ENCODE peak calls at places on chromosomes 16 and 17, in four cellular contexts. One of them, this sample, is unnamed.

GRCh38 chr17:14575349-14575966 is 274.6 kb downstream of the HS3ST3B1 start:
- DNase-seq in heart right ventricle: no peak
- DNase-seq in heart left ventricle: no peak
- DNase-seq in left ventricle myocardium inferior: no peak
- DNase-seq in this sample: no peak

GRCh38 chr17:19706791-19707727 is 9.3 kb downstream of the SLC47A2 start:
- DNase-seq in heart right ventricle: no peak
- DNase-seq in heart left ventricle: no peak
- DNase-seq in left ventricle myocardium inferior: no peak
- DNase-seq in this sample: no peak

GRCh38 chr16:70661918-70662641 is 15.7 kb downstream of the IL34 start:
- DNase-seq in heart right ventricle: no peak
- DNase-seq in heart left ventricle: peak
- DNase-seq in left ventricle myocardium inferior: no peak
- DNase-seq in this sample: no peak

GRCh38 chr16:1706386-1707192 is 594 bp downstream of the MAPK8IP3 start:
- DNase-seq in heart right ventricle: no peak
- DNase-seq in heart left ventricle: no peak
- DNase-seq in left ventricle myocardium inferior: no peak
- DNase-seq in this sample: no peak

GRCh38 chr17:41782142-41782541 is 4.4 kb downstream of the JUP start:
- DNase-seq in heart right ventricle: peak
- DNase-seq in heart left ventricle: peak
- DNase-seq in left ventricle myocardium inferior: peak
- DNase-seq in this sample: no peak

GRCh38 chr17:21268596-21269188 is 15.5 kb upstream of the NATD1 start:
- DNase-seq in heart right ventricle: no peak
- DNase-seq in heart left ventricle: no peak
- DNase-seq in left ventricle myocardium inferior: no peak
- DNase-seq in this sample: no peak

GRCh38 chr17:31585280-31585630 is 193.8 kb downstream of the RAB11FIP4 start:
- DNase-seq in heart right ventricle: no peak
- DNase-seq in heart left ventricle: no peak
- DNase-seq in left ventricle myocardium inferior: no peak
- DNase-seq in this sample: no peak

GRCh38 chr16:80909720-80910119 is 97.0 kb downstream of the CMC2 start:
- DNase-seq in heart right ventricle: no peak
- DNase-seq in heart left ventricle: no peak
- DNase-seq in left ventricle myocardium inferior: no peak
- DNase-seq in this sample: no peak

GRCh38 chr16:7722761-7723160 is 390.1 kb downstream of the RBFOX1 start:
- DNase-seq in heart right ventricle: no peak
- DNase-seq in heart left ventricle: no peak
- DNase-seq in left ventricle myocardium inferior: no peak
- DNase-seq in this sample: no peak

GRCh38 chr17:82804442-82805191 is 35.2 kb downstream of the ZNF750 start:
- DNase-seq in heart right ventricle: peak
- DNase-seq in heart left ventricle: peak
- DNase-seq in left ventricle myocardium inferior: peak
- DNase-seq in this sample: no peak

GRCh38 chr16:89525146-89525913 is 17.1 kb downstream of the SPG7 start:
- DNase-seq in heart right ventricle: peak
- DNase-seq in heart left ventricle: peak
- DNase-seq in left ventricle myocardium inferior: peak
- DNase-seq in this sample: no peak

GRCh38 chr16:50056226-50056625 is 9.5 kb upstream of the HEATR3 start:
- DNase-seq in heart right ventricle: no peak
- DNase-seq in heart left ventricle: no peak
- DNase-seq in left ventricle myocardium inferior: no peak
- DNase-seq in this sample: no peak

GRCh38 chr16:88703486-88704309 is 2.5 kb downstream of the RNF166 start:
- DNase-seq in heart right ventricle: peak
- DNase-seq in heart left ventricle: peak
- DNase-seq in left ventricle myocardium inferior: peak
- DNase-seq in this sample: peak

GRCh38 chr17:48486557-48486956 is 44.3 kb downstream of the HOXB1 start:
- DNase-seq in heart right ventricle: no peak
- DNase-seq in heart left ventricle: no peak
- DNase-seq in left ventricle myocardium inferior: no peak
- DNase-seq in this sample: no peak

GRCh38 chr16:81442909-81443687 is 1.5 kb upstream of the CMIP start:
- DNase-seq in heart right ventricle: no peak
- DNase-seq in heart left ventricle: no peak
- DNase-seq in left ventricle myocardium inferior: no peak
- DNase-seq in this sample: no peak

GRCh38 chr17:62778990-62779681 is 29.0 kb downstream of the MARCHF10 start:
- DNase-seq in heart right ventricle: no peak
- DNase-seq in heart left ventricle: no peak
- DNase-seq in left ventricle myocardium inferior: no peak
- DNase-seq in this sample: peak

GRCh38 chr17:50469005-50469605 is 425 bp upstream of the CHAD start:
- DNase-seq in heart right ventricle: no peak
- DNase-seq in heart left ventricle: no peak
- DNase-seq in left ventricle myocardium inferior: no peak
- DNase-seq in this sample: no peak

GRCh38 chr17:45312477-45313418 is 4.1 kb downstream of the MAP3K14 start:
- DNase-seq in heart right ventricle: no peak
- DNase-seq in heart left ventricle: no peak
- DNase-seq in left ventricle myocardium inferior: no peak
- DNase-seq in this sample: no peak

GRCh38 chr17:32504166-32504990 is 17.6 kb downstream of the CDK5R1 start:
- DNase-seq in heart right ventricle: no peak
- DNase-seq in heart left ventricle: no peak
- DNase-seq in left ventricle myocardium inferior: no peak
- DNase-seq in this sample: peak

GRCh38 chr17:12342609-12343248 is 322.1 kb downstream of the MAP2K4 start:
- DNase-seq in heart right ventricle: no peak
- DNase-seq in heart left ventricle: no peak
- DNase-seq in left ventricle myocardium inferior: no peak
- DNase-seq in this sample: no peak

GRCh38 chr17:38685485-38685884 is 10.7 kb upstream of the EPOP start:
- DNase-seq in heart right ventricle: peak
- DNase-seq in heart left ventricle: peak
- DNase-seq in left ventricle myocardium inferior: peak
- DNase-seq in this sample: peak

GRCh38 chr16:12323007-12323699 is 346.6 kb downstream of the SNX29 start:
- DNase-seq in heart right ventricle: no peak
- DNase-seq in heart left ventricle: no peak
- DNase-seq in left ventricle myocardium inferior: no peak
- DNase-seq in this sample: no peak

GRCh38 chr17:21094298-21094704 is 32.5 kb upstream of the DHRS7B start:
- DNase-seq in heart right ventricle: no peak
- DNase-seq in heart left ventricle: no peak
- DNase-seq in left ventricle myocardium inferior: no peak
- DNase-seq in this sample: no peak

GRCh38 chr16:27475561-27475960 is 73.6 kb downstream of the IL21R start:
- DNase-seq in heart right ventricle: no peak
- DNase-seq in heart left ventricle: no peak
- DNase-seq in left ventricle myocardium inferior: no peak
- DNase-seq in this sample: no peak

GRCh38 chr16:88387941-88388627 is 5.3 kb downstream of the ZNF469 start:
- DNase-seq in heart right ventricle: peak
- DNase-seq in heart left ventricle: no peak
- DNase-seq in left ventricle myocardium inferior: peak
- DNase-seq in this sample: peak

GRCh38 chr16:80081851-80082250 is 458.9 kb upstream of the DYNLRB2 start:
- DNase-seq in heart right ventricle: no peak
- DNase-seq in heart left ventricle: no peak
- DNase-seq in left ventricle myocardium inferior: no peak
- DNase-seq in this sample: no peak

GRCh38 chr17:45046536-45047125 is 4.8 kb downstream of the DCAKD start:
- DNase-seq in heart right ventricle: no peak
- DNase-seq in heart left ventricle: no peak
- DNase-seq in left ventricle myocardium inferior: no peak
- DNase-seq in this sample: no peak

GRCh38 chr17:7435676-7436555 is 681 bp downstream of the TMEM102 start:
- DNase-seq in heart right ventricle: peak
- DNase-seq in heart left ventricle: peak
- DNase-seq in left ventricle myocardium inferior: peak
- DNase-seq in this sample: peak

DNA sequence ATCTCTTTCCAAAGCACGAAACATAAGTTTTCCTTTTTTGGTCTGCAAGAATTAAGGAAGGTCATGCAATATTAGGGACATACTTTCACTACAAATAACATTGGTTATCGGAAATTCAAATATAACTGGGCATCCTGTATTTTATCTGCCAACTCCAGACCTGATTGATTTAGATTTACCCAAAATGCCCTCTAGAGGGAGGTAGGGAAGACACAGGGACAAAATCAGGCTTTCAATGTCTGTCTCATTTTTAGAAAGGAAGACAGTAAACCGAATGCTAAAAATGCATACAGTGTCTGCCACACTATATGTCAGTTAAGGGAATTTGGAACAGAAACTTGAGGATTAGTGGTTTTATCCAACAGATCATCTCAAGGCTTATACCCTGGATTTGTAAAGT is 161.7 kb upstream of the SOX9 start:
- DNase-seq in heart right ventricle: no peak
- DNase-seq in heart left ventricle: no peak
- DNase-seq in left ventricle myocardium inferior: no peak
- DNase-seq in this sample: no peak
- TF ChIP-seq CTCF in heart right ventricle: peak
- TF ChIP-seq CTCF in heart left ventricle: peak
- TF ChIP-seq CTCF in left ventricle myocardium inferior: peak
- TF ChIP-seq CTCF in this sample: peak

DNA sequence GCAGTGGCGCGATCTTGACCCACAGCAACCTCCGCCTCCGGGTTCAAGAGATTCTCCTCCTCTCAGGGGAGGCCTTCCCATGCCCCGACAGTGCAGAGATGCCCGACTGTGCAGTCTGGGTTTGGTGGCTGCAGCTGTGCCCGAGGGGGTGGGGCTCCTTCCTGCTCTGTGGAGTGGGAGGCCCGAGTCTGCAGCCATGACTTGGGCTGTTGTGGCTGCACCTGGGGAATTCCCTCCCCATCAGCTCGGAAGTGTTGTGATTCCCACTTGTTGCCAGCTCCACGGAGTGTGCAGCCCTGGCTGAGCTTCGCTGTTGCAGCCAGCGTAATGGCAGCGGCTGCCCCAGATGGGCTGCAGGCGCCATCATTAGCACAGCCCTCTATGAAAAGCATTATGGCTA is 66.4 kb upstream of the SMIM36 start:
- DNase-seq in heart right ventricle: peak
- DNase-seq in heart left ventricle: peak
- DNase-seq in left ventricle myocardium inferior: peak
- DNase-seq in this sample: peak
- H3K4me3 ChIP-seq in heart right ventricle: peak
- H3K4me3 ChIP-seq in heart left ventricle: peak
- H3K4me3 ChIP-seq in left ventricle myocardium inferior: peak
- H3K4me3 ChIP-seq in this sample: peak

DNA sequence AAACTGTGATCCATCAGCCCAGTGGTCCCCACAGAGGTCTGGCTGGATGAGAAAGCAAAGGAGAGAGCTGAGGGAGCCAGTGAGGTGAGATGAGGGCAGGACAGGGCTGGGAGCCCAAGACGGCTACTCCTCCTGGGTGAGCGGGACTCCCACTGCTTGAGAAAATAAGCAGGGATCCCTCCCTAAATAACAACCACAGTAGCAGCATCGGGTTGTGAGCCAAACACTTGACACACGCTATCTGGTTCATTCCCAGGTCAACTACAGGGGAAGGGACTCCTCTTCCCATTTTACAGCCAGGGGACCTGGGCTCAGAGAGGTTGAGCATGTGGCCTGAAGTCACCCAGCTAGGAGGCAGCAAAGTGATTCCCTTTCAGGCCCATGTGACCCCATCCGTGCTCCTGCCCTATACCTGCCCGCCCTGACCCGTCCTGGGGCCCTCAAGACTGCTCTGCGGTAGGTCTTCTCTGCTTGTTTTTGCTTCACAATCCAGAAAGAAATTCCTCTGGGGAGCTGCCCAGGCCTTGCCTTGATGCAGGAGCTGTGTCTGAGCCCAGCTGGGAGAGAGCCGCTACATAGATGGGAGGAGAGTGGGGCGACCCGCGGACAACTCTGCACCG is 161.5 kb downstream of the SDK2 start:
- DNase-seq in heart right ventricle: no peak
- DNase-seq in heart left ventricle: no peak
- DNase-seq in left ventricle myocardium inferior: no peak
- DNase-seq in this sample: peak
- H3K27ac ChIP-seq in heart right ventricle: no peak
- H3K27ac ChIP-seq in heart left ventricle: no peak
- H3K27ac ChIP-seq in left ventricle myocardium inferior: no peak
- H3K27ac ChIP-seq in this sample: no peak

DNA sequence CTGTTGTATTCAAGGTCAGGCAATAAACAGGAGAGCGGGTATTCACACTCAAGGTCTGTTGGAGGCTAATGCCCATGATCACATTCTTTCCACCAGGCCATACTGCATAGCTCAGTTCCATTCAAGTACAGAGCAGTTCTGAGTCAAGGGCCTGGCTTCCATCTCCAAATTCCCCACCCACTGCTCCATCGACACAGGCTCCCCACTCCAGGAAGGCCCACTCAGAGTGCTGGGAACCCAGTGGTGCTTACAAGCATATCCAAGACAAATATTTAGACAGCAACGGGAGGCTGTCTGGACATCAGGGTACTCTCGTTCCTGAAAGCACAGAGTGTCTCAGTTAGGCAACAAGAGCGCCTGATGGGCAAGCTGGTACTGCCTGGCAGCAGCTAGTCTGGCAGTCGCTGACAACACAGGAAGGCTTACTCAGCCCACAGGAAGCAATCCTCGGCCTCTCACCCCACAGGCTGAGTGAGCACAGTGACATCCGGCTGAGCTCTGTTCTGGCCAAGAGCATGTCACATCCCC is 40.9 kb downstream of the RFFL start:
- DNase-seq in heart right ventricle: peak
- DNase-seq in heart left ventricle: peak
- DNase-seq in left ventricle myocardium inferior: peak
- DNase-seq in this sample: peak
- TF ChIP-seq CTCF in heart right ventricle: no peak
- TF ChIP-seq CTCF in heart left ventricle: no peak
- TF ChIP-seq CTCF in left ventricle myocardium inferior: peak
- TF ChIP-seq CTCF in this sample: peak

This sample was measured in lower lobe of right lung.